ENCODE peak calls at places on chromosomes 16 and 17, in seven cellular contexts. W, L, A, F, Y, C and I are unnamed samples. For H3K4me1, the result is how much of the 10 kb centered on the place peaks cover.

GRCh38 chr16:72846594-72846993 is 201.3 kb downstream of the ZFHX3 start:
- DNase-seq in A (no peak), F (no peak), W (no peak), Y (no peak), L (no peak), C (no peak), I (no peak)

GRCh38 chr16:11851301-11852091 is at the start of gene RSL1D1:
- DNase-seq in Y (peak), C (peak), A (peak), F (peak), L (peak), W (peak), I (peak)

GRCh38 chr16:3577302-3577752 is at the start of gene NLRC3:
- DNase-seq in Y (no peak), A (no peak), L (peak), W (no peak), C (peak), F (no peak), I (no peak)

GRCh38 chr17:364766-365165 is 12.2 kb upstream of the RPH3AL start:
- DNase-seq in Y (no peak), C (peak), L (no peak), F (no peak), W (no peak), A (peak), I (no peak)

GRCh38 chr17:17305282-17305801 is 2.2 kb downstream of the NT5M start:
- DNase-seq in F (peak), W (no peak), L (peak), A (no peak), C (no peak), Y (no peak), I (no peak)

GRCh38 chr17:83149326-83149725 is 69.9 kb downstream of the METRNL start:
- DNase-seq in F (no peak), A (no peak), W (no peak), L (no peak), C (no peak), Y (no peak), I (no peak)

GRCh38 chr16:11507350-11507749 is 79.4 kb downstream of the LITAF start:
- DNase-seq in A (no peak), F (no peak), W (no peak), C (no peak), L (no peak), Y (no peak), I (no peak)

GRCh38 chr17:77528516-77529327 is 388.0 kb downstream of the SEC14L1 start:
- DNase-seq in W (no peak), F (no peak), A (no peak), C (no peak), L (no peak), Y (no peak), I (no peak)

GRCh38 chr17:33112763-33113162 is 121.1 kb downstream of the SPACA3 start:
- DNase-seq in F (no peak), W (no peak), Y (no peak), A (no peak), L (no peak), C (no peak), I (no peak)

GRCh38 chr17:78432226-78432894 is 53.9 kb downstream of the PGS1 start:
- DNase-seq in L (no peak), Y (no peak), A (no peak), C (peak), F (no peak), W (no peak), I (no peak)

GRCh38 chr16:50360033-50360778 is 8.6 kb downstream of the BRD7 start:
- DNase-seq in A (no peak), Y (no peak), W (peak), F (peak), C (no peak), L (no peak), I (no peak)

GRCh38 chr17:6255331-6255730 is 179.6 kb downstream of the AIPL1 start:
- DNase-seq in A (no peak), F (no peak), L (no peak), Y (no peak), W (no peak), C (no peak), I (no peak)

GRCh38 chr16:46900464-46901235 is 16.5 kb downstream of the GPT2 start:
- DNase-seq in L (no peak), Y (peak), C (no peak), A (no peak), F (no peak), W (no peak), I (no peak)

GRCh38 chr16:55000595-55000994 is 69.9 kb downstream of the IRX5 start:
- DNase-seq in L (no peak), W (no peak), F (no peak), C (no peak), Y (no peak), A (no peak), I (no peak)

GRCh38 chr16:52545157-52545543 is 1.8 kb downstream of the TOX3 start:
- DNase-seq in C (no peak), Y (no peak), W (no peak), F (no peak), A (no peak), L (no peak), I (no peak)

GRCh38 chr17:31511176-31511540 is 119.7 kb downstream of the RAB11FIP4 start:
- DNase-seq in W (peak), A (no peak), Y (no peak), C (peak), F (no peak), L (no peak), I (no peak)

GRCh38 chr17:44673893-44674292 is 15.7 kb downstream of the CCDC43 start:
- DNase-seq in Y (no peak), F (no peak), L (no peak), A (no peak), C (no peak), W (no peak), I (no peak)

GRCh38 chr16:19831678-19832077 is 53.0 kb downstream of the GPRC5B start:
- DNase-seq in A (no peak), W (no peak), L (no peak), Y (no peak), F (peak), C (no peak), I (peak)

GRCh38 chr16:46858151-46858550 is 26.0 kb upstream of the GPT2 start:
- DNase-seq in A (no peak), F (no peak), C (no peak), L (no peak), W (no peak), Y (no peak), I (no peak)

GRCh38 chr17:4856271-4856936 is 23.3 kb downstream of the MINK1 start:
- DNase-seq in A (no peak), Y (no peak), F (no peak), C (no peak), L (no peak), W (no peak), I (no peak)

GRCh38 chr17:17581509-17581908 is 10.0 kb downstream of the PEMT start:
- DNase-seq in L (no peak), A (no peak), Y (no peak), F (no peak), C (peak), W (no peak), I (no peak)

GRCh38 chr17:40345161-40346034 is 19.1 kb downstream of the GJD3 start:
- DNase-seq in F (peak), L (no peak), Y (peak), C (peak), W (peak), A (peak), I (no peak)

GRCh38 chr17:81129289-81129688 is 36.0 kb upstream of the PVALEF start:
- DNase-seq in A (no peak), W (no peak), L (no peak), C (no peak), F (no peak), Y (no peak), I (no peak)

GRCh38 chr17:34235389-34236028 is 19.6 kb upstream of the CCL2 start:
- DNase-seq in Y (peak), W (peak), L (no peak), C (peak), F (peak), A (peak), I (peak)

GRCh38 chr17:51666971-51667721 is 406.8 kb downstream of the UTP18 start:
- DNase-seq in W (no peak), Y (no peak), L (no peak), A (no peak), F (no peak), C (no peak), I (no peak)

GRCh38 chr17:40283662-40284061 is 4.0 kb upstream of the CDC6 start:
- DNase-seq in Y (no peak), F (no peak), L (no peak), A (no peak), W (no peak), C (no peak), I (no peak)

GRCh38 chr17:58321571-58322525 is 6.7 kb downstream of the TSPOAP1 start:
- DNase-seq in W (no peak), L (no peak), F (no peak), A (peak), C (no peak), Y (no peak), I (no peak)
- TF ChIP-seq POLR2A in W (no peak), L (no peak), F (no peak), A (no peak), C (no peak), Y (no peak), I (no peak)

GRCh38 chr16:77273-77806 is 685 bp upstream of the MPG start:
- DNase-seq in L (peak), Y (no peak), A (peak), C (no peak), W (peak), F (no peak), I (no peak)

GRCh38 chr16:74437-75318 is 2.2 kb upstream of the RHBDF1 start:
- DNase-seq in L (no peak), C (no peak), A (no peak), W (no peak), F (no peak), Y (no peak), I (no peak)

GRCh38 chr16:74025-74424 is 1.6 kb upstream of the RHBDF1 start:
- DNase-seq in Y (no peak), A (peak), L (no peak), W (no peak), C (peak), F (no peak), I (no peak)

GRCh38 chr16:76535-77272 is 1.3 kb upstream of the MPG start:
- DNase-seq in A (peak), W (peak), F (no peak), Y (no peak), C (no peak), L (peak), I (peak)

DNA sequence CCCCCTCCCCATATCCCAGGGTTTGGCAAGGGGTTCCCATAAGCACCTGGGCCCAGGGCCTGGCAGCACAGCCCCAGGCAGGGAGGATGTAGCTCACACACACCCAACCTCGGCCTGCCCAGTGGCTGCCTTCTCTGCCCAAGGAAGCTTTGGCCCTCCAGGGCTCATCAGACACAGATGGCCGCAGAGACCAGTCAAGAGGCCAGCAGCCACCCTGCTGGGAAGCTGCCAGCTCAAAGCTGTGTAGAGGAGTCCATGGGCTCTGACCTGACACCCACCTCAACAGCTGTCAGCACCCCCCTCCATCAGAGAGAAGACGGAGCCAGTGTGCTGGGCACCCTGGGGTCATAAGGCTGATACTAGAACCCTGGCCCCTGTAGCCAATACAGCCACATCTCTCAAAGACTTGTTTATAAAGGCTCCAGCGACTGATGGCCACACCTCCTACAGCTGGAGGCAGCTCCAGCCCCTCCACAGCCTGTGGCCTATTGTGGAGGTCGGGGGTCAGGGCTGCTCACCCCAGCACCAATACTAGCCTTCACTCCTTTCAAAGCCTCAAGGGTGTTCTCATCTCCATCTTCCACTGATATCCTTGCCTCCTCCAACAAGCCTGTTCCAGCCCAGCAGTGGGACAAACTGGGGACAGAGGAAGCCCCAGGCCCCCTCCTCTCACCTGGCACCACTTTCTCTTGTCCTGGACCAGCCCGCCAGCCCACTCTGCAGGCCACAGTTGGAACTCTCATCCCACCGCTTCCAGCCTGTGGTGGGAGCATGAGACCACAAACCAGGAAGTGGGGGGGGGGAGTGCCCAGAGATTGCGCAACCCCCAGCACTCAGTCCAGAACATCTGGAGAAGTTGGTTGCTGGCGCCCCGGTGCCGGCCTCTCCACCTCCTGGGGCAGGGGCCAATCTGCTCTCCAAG is 2.2 kb upstream of the MPG start:
- DNase-seq in A (peak), Y (no peak), C (no peak), F (peak), L (peak), W (peak), I (peak)
- H3K4me1 ChIP-seq in A (half or more), Y (under half), C (under half), F (half or more), L (under half), W (under half), I (half or more)

GRCh38 chr16:57528499-57529323 is 7.7 kb downstream of the CCDC102A start:
- DNase-seq in L (no peak), C (no peak), F (no peak), Y (no peak), A (peak), W (peak), I (no peak)
- TF ChIP-seq POLR2A in L (peak), C (no peak), F (no peak), Y (no peak), A (no peak), W (no peak), I (no peak)

GRCh38 chr17:58382108-58382884 is 30.3 kb upstream of the SUPT4H1 start:
- DNase-seq in L (no peak), A (no peak), Y (no peak), C (no peak), W (no peak), F (no peak), I (no peak)

GRCh38 chr17:58381124-58381838 is 29.3 kb upstream of the SUPT4H1 start:
- DNase-seq in C (peak), L (no peak), Y (no peak), W (peak), A (no peak), F (no peak), I (no peak)

GRCh38 chr17:58384900-58385299 is 32.4 kb downstream of the RNF43 start:
- DNase-seq in F (no peak), A (no peak), Y (no peak), C (no peak), L (no peak), W (no peak), I (no peak)

GRCh38 chr17:58383892-58384462 is 32.0 kb upstream of the SUPT4H1 start:
- DNase-seq in F (no peak), W (no peak), L (no peak), A (no peak), C (peak), Y (no peak), I (no peak)

GRCh38 chr17:58382885-58383248 is 30.9 kb upstream of the SUPT4H1 start:
- DNase-seq in Y (no peak), L (no peak), C (peak), A (no peak), F (no peak), W (no peak), I (no peak)
- H3K4me1 ChIP-seq in Y (under half), L (under half), C (half or more), A (under half), F (under half), W (under half), I (under half)

GRCh38 chr17:15392326-15392739 is 50.9 kb upstream of the TEKT3 start:
- DNase-seq in W (no peak), F (no peak), L (no peak), Y (no peak), A (no peak), C (no peak), I (no peak)
- TF ChIP-seq POLR2A in W (no peak), F (no peak), L (no peak), Y (no peak), A (no peak), C (no peak), I (no peak)